ENCODE peak calls at places on chromosomes 7 and 10, in seven cellular contexts. D, Q, F, I, A, X and J are unnamed samples.

GRCh38 chr10:104406715-104407517 is 53.3 kb downstream of the CFAP58 start:
- DNase-seq in D (peak; percentile 41), Q (peak; percentile 46), A (peak; percentile 48), X (peak; percentile 55), F (no peak), I (no peak), J (no peak)

GRCh38 chr10:58414270-58415041 is 29.2 kb downstream of the TFAM start:
- DNase-seq in X (peak; percentile 18), I (no peak), D (peak; percentile 81), Q (peak; percentile 64), A (peak; percentile 51), F (no peak), J (no peak)

GRCh38 chr10:101012525-101013364 is 13.1 kb downstream of the LZTS2 start:
- DNase-seq in D (peak; percentile 97), A (peak; percentile 90), X (peak; percentile 92), F (peak; percentile 91), Q (peak; percentile 96), I (peak; percentile 79), J (peak; percentile 89)

GRCh38 chr10:119827430-119827829 is 45.2 kb downstream of the MCMBP start:
- DNase-seq in I (no peak), Q (no peak), D (no peak), A (no peak), F (no peak), X (no peak), J (no peak)

GRCh38 chr10:133100706-133101463 is 13.2 kb downstream of the ADGRA1 start:
- DNase-seq in Q (no peak), F (peak; percentile 50), A (no peak), X (peak; percentile 38), D (no peak), I (peak; percentile 24), J (no peak)

GRCh38 chr10:20492447-20492846 is 404.7 kb downstream of the NEBL start:
- DNase-seq in D (no peak), Q (no peak), X (peak; percentile 1), A (peak; percentile 5), F (no peak), I (no peak), J (no peak)

GRCh38 chr10:29877798-29878491 is 181.4 kb downstream of the JCAD start:
- DNase-seq in D (no peak), F (no peak), X (no peak), Q (no peak), A (no peak), I (no peak), J (no peak)

GRCh38 chr10:126468876-126469643 is 80.8 kb upstream of the ADAM12 start:
- DNase-seq in F (no peak), D (no peak), A (no peak), X (no peak), I (peak; percentile 25), Q (no peak), J (no peak)

GRCh38 chr10:132104471-132105301 is 38.9 kb downstream of the JAKMIP3 start:
- DNase-seq in Q (no peak), I (no peak), X (no peak), A (no peak), D (no peak), F (no peak), J (peak; percentile 64)

GRCh38 chr10:4751211-4751610 is 74.8 kb upstream of the AKR1E2 start:
- DNase-seq in I (no peak), F (no peak), X (no peak), D (no peak), A (no peak), Q (no peak), J (no peak)

GRCh38 chr10:35925511-35925910 is 283.4 kb upstream of the FZD8 start:
- DNase-seq in A (peak; percentile 20), I (no peak), F (no peak), Q (no peak), D (no peak), X (no peak), J (no peak)

GRCh38 chr10:13412894-13413293 is 64.8 kb upstream of the SEPHS1 start:
- DNase-seq in X (no peak), Q (no peak), D (no peak), F (no peak), A (no peak), I (no peak), J (no peak)

GRCh38 chr7:2405201-2405600 is 1.8 kb downstream of the CHST12 start:
- DNase-seq in D (no peak), F (no peak), X (no peak), A (no peak), I (peak; percentile 32), Q (no peak), J (no peak)

GRCh38 chr7:36021367-36021766 is 131.7 kb upstream of the EEPD1 start:
- DNase-seq in I (no peak), A (peak; percentile 42), D (no peak), X (peak; percentile 57), F (no peak), Q (no peak), J (no peak)

GRCh38 chr10:79384773-79385391 is 37.6 kb downstream of the PPIF start:
- DNase-seq in I (peak; percentile 5), D (no peak), X (no peak), Q (no peak), A (no peak), F (peak; percentile 1), J (peak; percentile 34)

GRCh38 chr10:132369636-132370185 is 27.3 kb upstream of the PWWP2B start:
- DNase-seq in A (no peak), D (no peak), X (no peak), Q (no peak), F (no peak), I (no peak), J (peak; percentile 49)